ENCODE peak calls at places on chromosomes 1 and 21, in ten cellular contexts. One of them, this sample, is unnamed.

GRCh38 chr21:37452222-37452621 is 85.6 kb downstream of the DYRK1A start:
- DNase-seq in NCI-H748 treated with DMSO at 0.1 percent for 48 hours: no peak
- DNase-seq in CD4-positive, CD25-positive, alpha-beta regulatory T cell: no peak
- DNase-seq in prostate gland: no peak
- DNase-seq in T follicular helper cell: no peak
- DNase-seq in stomach: no peak
- DNase-seq in NCI-H1417: no peak
- DNase-seq in T-helper 9 cell: no peak
- DNase-seq in KBM-7: no peak
- DNase-seq in iris pigment epithelial cell: peak; percentile 94
- DNase-seq in this sample: no peak

GRCh38 chr1:111515291-111516007 is 12.0 kb upstream of the ADORA3 start:
- DNase-seq in NCI-H748 treated with DMSO at 0.1 percent for 48 hours: no peak
- DNase-seq in CD4-positive, CD25-positive, alpha-beta regulatory T cell: no peak
- DNase-seq in prostate gland: no peak
- DNase-seq in T follicular helper cell: no peak
- DNase-seq in stomach: peak; percentile 44
- DNase-seq in NCI-H1417: no peak
- DNase-seq in T-helper 9 cell: no peak
- DNase-seq in KBM-7: peak; percentile 84
- DNase-seq in iris pigment epithelial cell: peak; percentile 57
- DNase-seq in this sample: peak; percentile 42

GRCh38 chr1:13965770-13966398 is 265.9 kb downstream of the PRDM2 start:
- DNase-seq in NCI-H748 treated with DMSO at 0.1 percent for 48 hours: peak; percentile 66
- DNase-seq in CD4-positive, CD25-positive, alpha-beta regulatory T cell: no peak
- DNase-seq in prostate gland: peak; percentile 45
- DNase-seq in T follicular helper cell: no peak
- DNase-seq in stomach: peak; percentile 33
- DNase-seq in NCI-H1417: peak; percentile 27
- DNase-seq in T-helper 9 cell: no peak
- DNase-seq in KBM-7: peak; percentile 45
- DNase-seq in iris pigment epithelial cell: peak; percentile 70
- DNase-seq in this sample: peak; percentile 67

GRCh38 chr1:27601771-27602509 is 2.0 kb downstream of the AHDC1 start:
- DNase-seq in NCI-H748 treated with DMSO at 0.1 percent for 48 hours: no peak
- DNase-seq in CD4-positive, CD25-positive, alpha-beta regulatory T cell: no peak
- DNase-seq in prostate gland: peak; percentile 31
- DNase-seq in T follicular helper cell: no peak
- DNase-seq in stomach: peak; percentile 74
- DNase-seq in NCI-H1417: no peak
- DNase-seq in T-helper 9 cell: no peak
- DNase-seq in KBM-7: no peak
- DNase-seq in iris pigment epithelial cell: no peak
- DNase-seq in this sample: no peak

GRCh38 chr1:53656062-53656915 is 82.7 kb downstream of the GLIS1 start:
- DNase-seq in NCI-H748 treated with DMSO at 0.1 percent for 48 hours: no peak
- DNase-seq in CD4-positive, CD25-positive, alpha-beta regulatory T cell: no peak
- DNase-seq in prostate gland: no peak
- DNase-seq in T follicular helper cell: no peak
- DNase-seq in stomach: no peak
- DNase-seq in NCI-H1417: no peak
- DNase-seq in T-helper 9 cell: no peak
- DNase-seq in KBM-7: peak; percentile 43
- DNase-seq in iris pigment epithelial cell: peak; percentile 67
- DNase-seq in this sample: no peak

GRCh38 chr1:209249280-209249670 is 334.2 kb upstream of the CAMK1G start:
- DNase-seq in NCI-H748 treated with DMSO at 0.1 percent for 48 hours: no peak
- DNase-seq in CD4-positive, CD25-positive, alpha-beta regulatory T cell: no peak
- DNase-seq in prostate gland: no peak
- DNase-seq in T follicular helper cell: no peak
- DNase-seq in stomach: no peak
- DNase-seq in NCI-H1417: no peak
- DNase-seq in T-helper 9 cell: no peak
- DNase-seq in KBM-7: no peak
- DNase-seq in iris pigment epithelial cell: no peak
- DNase-seq in this sample: no peak

GRCh38 chr1:224238756-224239155 is 55.7 kb downstream of the DEGS1 start:
- DNase-seq in NCI-H748 treated with DMSO at 0.1 percent for 48 hours: no peak
- DNase-seq in CD4-positive, CD25-positive, alpha-beta regulatory T cell: no peak
- DNase-seq in prostate gland: no peak
- DNase-seq in T follicular helper cell: no peak
- DNase-seq in stomach: no peak
- DNase-seq in NCI-H1417: no peak
- DNase-seq in T-helper 9 cell: no peak
- DNase-seq in KBM-7: no peak
- DNase-seq in iris pigment epithelial cell: no peak
- DNase-seq in this sample: no peak

GRCh38 chr1:232622981-232623380 is 7.0 kb downstream of the SIPA1L2 start:
- DNase-seq in NCI-H748 treated with DMSO at 0.1 percent for 48 hours: no peak
- DNase-seq in CD4-positive, CD25-positive, alpha-beta regulatory T cell: no peak
- DNase-seq in prostate gland: no peak
- DNase-seq in T follicular helper cell: no peak
- DNase-seq in stomach: no peak
- DNase-seq in NCI-H1417: no peak
- DNase-seq in T-helper 9 cell: no peak
- DNase-seq in KBM-7: no peak
- DNase-seq in iris pigment epithelial cell: no peak
- DNase-seq in this sample: no peak

GRCh38 chr1:192489748-192490147 is 85.8 kb upstream of the RGS1 start:
- DNase-seq in NCI-H748 treated with DMSO at 0.1 percent for 48 hours: peak; percentile 77
- DNase-seq in CD4-positive, CD25-positive, alpha-beta regulatory T cell: peak; percentile 12
- DNase-seq in prostate gland: peak; percentile 33
- DNase-seq in T follicular helper cell: no peak
- DNase-seq in stomach: peak; percentile 50
- DNase-seq in NCI-H1417: no peak
- DNase-seq in T-helper 9 cell: no peak
- DNase-seq in KBM-7: peak; percentile 40
- DNase-seq in iris pigment epithelial cell: peak; percentile 98
- DNase-seq in this sample: peak; percentile 62

GRCh38 chr1:10430216-10431064 is at the start of gene CENPS:
- DNase-seq in NCI-H748 treated with DMSO at 0.1 percent for 48 hours: peak; percentile 46
- DNase-seq in CD4-positive, CD25-positive, alpha-beta regulatory T cell: peak; percentile 88
- DNase-seq in prostate gland: peak; percentile 83
- DNase-seq in T follicular helper cell: peak; percentile 76
- DNase-seq in stomach: peak; percentile 95
- DNase-seq in NCI-H1417: peak; percentile 88
- DNase-seq in T-helper 9 cell: peak; percentile 86
- DNase-seq in KBM-7: peak; percentile 90
- DNase-seq in iris pigment epithelial cell: peak; percentile 82
- DNase-seq in this sample: peak; percentile 94

GRCh38 chr1:186050360-186050759 is 316.2 kb downstream of the HMCN1 start:
- DNase-seq in NCI-H748 treated with DMSO at 0.1 percent for 48 hours: no peak
- DNase-seq in CD4-positive, CD25-positive, alpha-beta regulatory T cell: no peak
- DNase-seq in prostate gland: no peak
- DNase-seq in T follicular helper cell: no peak
- DNase-seq in stomach: no peak
- DNase-seq in NCI-H1417: no peak
- DNase-seq in T-helper 9 cell: no peak
- DNase-seq in KBM-7: no peak
- DNase-seq in iris pigment epithelial cell: peak; percentile 35
- DNase-seq in this sample: no peak

GRCh38 chr1:6485140-6485936 is 6.1 kb downstream of the PLEKHG5 start:
- DNase-seq in NCI-H748 treated with DMSO at 0.1 percent for 48 hours: no peak
- DNase-seq in CD4-positive, CD25-positive, alpha-beta regulatory T cell: no peak
- DNase-seq in prostate gland: no peak
- DNase-seq in T follicular helper cell: no peak
- DNase-seq in stomach: no peak
- DNase-seq in NCI-H1417: no peak
- DNase-seq in T-helper 9 cell: no peak
- DNase-seq in KBM-7: no peak
- DNase-seq in iris pigment epithelial cell: no peak
- DNase-seq in this sample: no peak

GRCh38 chr1:30134466-30135217 is 588.7 kb downstream of the MATN1 start:
- DNase-seq in NCI-H748 treated with DMSO at 0.1 percent for 48 hours: no peak
- DNase-seq in CD4-positive, CD25-positive, alpha-beta regulatory T cell: no peak
- DNase-seq in prostate gland: no peak
- DNase-seq in T follicular helper cell: no peak
- DNase-seq in stomach: no peak
- DNase-seq in NCI-H1417: no peak
- DNase-seq in T-helper 9 cell: no peak
- DNase-seq in KBM-7: no peak
- DNase-seq in iris pigment epithelial cell: no peak
- DNase-seq in this sample: no peak

GRCh38 chr1:210342986-210343780 is 14.5 kb downstream of the HHAT start:
- DNase-seq in NCI-H748 treated with DMSO at 0.1 percent for 48 hours: no peak
- DNase-seq in CD4-positive, CD25-positive, alpha-beta regulatory T cell: no peak
- DNase-seq in prostate gland: no peak
- DNase-seq in T follicular helper cell: no peak
- DNase-seq in stomach: no peak
- DNase-seq in NCI-H1417: no peak
- DNase-seq in T-helper 9 cell: no peak
- DNase-seq in KBM-7: no peak
- DNase-seq in iris pigment epithelial cell: no peak
- DNase-seq in this sample: no peak

GRCh38 chr1:109912873-109913272 is 2.2 kb downstream of the CSF1 start:
- DNase-seq in NCI-H748 treated with DMSO at 0.1 percent for 48 hours: no peak
- DNase-seq in CD4-positive, CD25-positive, alpha-beta regulatory T cell: no peak
- DNase-seq in prostate gland: no peak
- DNase-seq in T follicular helper cell: no peak
- DNase-seq in stomach: no peak
- DNase-seq in NCI-H1417: no peak
- DNase-seq in T-helper 9 cell: no peak
- DNase-seq in KBM-7: no peak
- DNase-seq in iris pigment epithelial cell: no peak
- DNase-seq in this sample: no peak

GRCh38 chr1:207830788-207831187 is 78.9 kb downstream of the CD46 start:
- DNase-seq in NCI-H748 treated with DMSO at 0.1 percent for 48 hours: no peak
- DNase-seq in CD4-positive, CD25-positive, alpha-beta regulatory T cell: no peak
- DNase-seq in prostate gland: no peak
- DNase-seq in T follicular helper cell: no peak
- DNase-seq in stomach: peak; percentile 65
- DNase-seq in NCI-H1417: no peak
- DNase-seq in T-helper 9 cell: no peak
- DNase-seq in KBM-7: no peak
- DNase-seq in iris pigment epithelial cell: no peak
- DNase-seq in this sample: no peak

GRCh38 chr1:117832453-117832852 is 97.0 kb downstream of the GDAP2 start:
- DNase-seq in NCI-H748 treated with DMSO at 0.1 percent for 48 hours: no peak
- DNase-seq in CD4-positive, CD25-positive, alpha-beta regulatory T cell: no peak
- DNase-seq in prostate gland: no peak
- DNase-seq in T follicular helper cell: no peak
- DNase-seq in stomach: no peak
- DNase-seq in NCI-H1417: no peak
- DNase-seq in T-helper 9 cell: no peak
- DNase-seq in KBM-7: no peak
- DNase-seq in iris pigment epithelial cell: no peak
- DNase-seq in this sample: no peak

GRCh38 chr1:59609245-59609644 is 205.5 kb upstream of the HOOK1 start:
- DNase-seq in NCI-H748 treated with DMSO at 0.1 percent for 48 hours: no peak
- DNase-seq in CD4-positive, CD25-positive, alpha-beta regulatory T cell: no peak
- DNase-seq in prostate gland: no peak
- DNase-seq in T follicular helper cell: no peak
- DNase-seq in stomach: no peak
- DNase-seq in NCI-H1417: no peak
- DNase-seq in T-helper 9 cell: no peak
- DNase-seq in KBM-7: no peak
- DNase-seq in iris pigment epithelial cell: no peak
- DNase-seq in this sample: no peak

GRCh38 chr1:210747890-210748289 is 386.1 kb downstream of the KCNH1 start:
- DNase-seq in NCI-H748 treated with DMSO at 0.1 percent for 48 hours: no peak
- DNase-seq in CD4-positive, CD25-positive, alpha-beta regulatory T cell: no peak
- DNase-seq in prostate gland: no peak
- DNase-seq in T follicular helper cell: no peak
- DNase-seq in stomach: no peak
- DNase-seq in NCI-H1417: no peak
- DNase-seq in T-helper 9 cell: no peak
- DNase-seq in KBM-7: no peak
- DNase-seq in iris pigment epithelial cell: no peak
- DNase-seq in this sample: no peak

GRCh38 chr1:91335607-91336006 is 69.0 kb downstream of the HFM1 start:
- DNase-seq in NCI-H748 treated with DMSO at 0.1 percent for 48 hours: no peak
- DNase-seq in CD4-positive, CD25-positive, alpha-beta regulatory T cell: no peak
- DNase-seq in prostate gland: no peak
- DNase-seq in T follicular helper cell: no peak
- DNase-seq in stomach: no peak
- DNase-seq in NCI-H1417: no peak
- DNase-seq in T-helper 9 cell: no peak
- DNase-seq in KBM-7: no peak
- DNase-seq in iris pigment epithelial cell: no peak
- DNase-seq in this sample: no peak

GRCh38 chr1:6280761-6281451 is 20.0 kb upstream of the GPR153 start:
- DNase-seq in NCI-H748 treated with DMSO at 0.1 percent for 48 hours: no peak
- DNase-seq in CD4-positive, CD25-positive, alpha-beta regulatory T cell: no peak
- DNase-seq in prostate gland: no peak
- DNase-seq in T follicular helper cell: no peak
- DNase-seq in stomach: no peak
- DNase-seq in NCI-H1417: no peak
- DNase-seq in T-helper 9 cell: no peak
- DNase-seq in KBM-7: no peak
- DNase-seq in iris pigment epithelial cell: no peak
- DNase-seq in this sample: peak; percentile 28

GRCh38 chr21:16426936-16427335 is 697.2 kb downstream of the USP25 start:
- DNase-seq in NCI-H748 treated with DMSO at 0.1 percent for 48 hours: no peak
- DNase-seq in CD4-positive, CD25-positive, alpha-beta regulatory T cell: no peak
- DNase-seq in prostate gland: no peak
- DNase-seq in T follicular helper cell: no peak
- DNase-seq in stomach: no peak
- DNase-seq in NCI-H1417: no peak
- DNase-seq in T-helper 9 cell: no peak
- DNase-seq in KBM-7: no peak
- DNase-seq in iris pigment epithelial cell: peak; percentile 83
- DNase-seq in this sample: no peak

GRCh38 chr1:18537386-18538306 is 56.9 kb downstream of the KLHDC7A start:
- DNase-seq in NCI-H748 treated with DMSO at 0.1 percent for 48 hours: no peak
- DNase-seq in CD4-positive, CD25-positive, alpha-beta regulatory T cell: no peak
- DNase-seq in prostate gland: no peak
- DNase-seq in T follicular helper cell: no peak
- DNase-seq in stomach: peak; percentile 16
- DNase-seq in NCI-H1417: no peak
- DNase-seq in T-helper 9 cell: no peak
- DNase-seq in KBM-7: no peak
- DNase-seq in iris pigment epithelial cell: no peak
- DNase-seq in this sample: no peak

GRCh38 chr1:910311-910880 is 13.3 kb upstream of the SAMD11 start:
- DNase-seq in NCI-H748 treated with DMSO at 0.1 percent for 48 hours: no peak
- DNase-seq in CD4-positive, CD25-positive, alpha-beta regulatory T cell: no peak
- DNase-seq in prostate gland: no peak
- DNase-seq in T follicular helper cell: no peak
- DNase-seq in stomach: peak; percentile 44
- DNase-seq in NCI-H1417: no peak
- DNase-seq in T-helper 9 cell: no peak
- DNase-seq in KBM-7: no peak
- DNase-seq in iris pigment epithelial cell: no peak
- DNase-seq in this sample: peak; percentile 13

GRCh38 chr1:5488448-5488847 is 503.8 kb downstream of the NPHP4 start:
- DNase-seq in NCI-H748 treated with DMSO at 0.1 percent for 48 hours: no peak
- DNase-seq in CD4-positive, CD25-positive, alpha-beta regulatory T cell: no peak
- DNase-seq in prostate gland: no peak
- DNase-seq in T follicular helper cell: no peak
- DNase-seq in stomach: no peak
- DNase-seq in NCI-H1417: no peak
- DNase-seq in T-helper 9 cell: no peak
- DNase-seq in KBM-7: no peak
- DNase-seq in iris pigment epithelial cell: no peak
- DNase-seq in this sample: no peak

GRCh38 chr1:39940980-39941871 is 13.7 kb upstream of the MFSD2A start:
- DNase-seq in NCI-H748 treated with DMSO at 0.1 percent for 48 hours: no peak
- DNase-seq in CD4-positive, CD25-positive, alpha-beta regulatory T cell: no peak
- DNase-seq in prostate gland: no peak
- DNase-seq in T follicular helper cell: no peak
- DNase-seq in stomach: no peak
- DNase-seq in NCI-H1417: peak; percentile 73
- DNase-seq in T-helper 9 cell: no peak
- DNase-seq in KBM-7: no peak
- DNase-seq in iris pigment epithelial cell: no peak
- DNase-seq in this sample: no peak

GRCh38 chr21:35328856-35329455 is 279.9 kb upstream of the RUNX1 start:
- DNase-seq in NCI-H748 treated with DMSO at 0.1 percent for 48 hours: no peak
- DNase-seq in CD4-positive, CD25-positive, alpha-beta regulatory T cell: no peak
- DNase-seq in prostate gland: no peak
- DNase-seq in T follicular helper cell: no peak
- DNase-seq in stomach: peak; percentile 39
- DNase-seq in NCI-H1417: peak; percentile 76
- DNase-seq in T-helper 9 cell: no peak
- DNase-seq in KBM-7: peak; percentile 11
- DNase-seq in iris pigment epithelial cell: no peak
- DNase-seq in this sample: no peak

GRCh38 chr1:115065021-115065420 is 24.3 kb downstream of the TSPAN2 start:
- DNase-seq in NCI-H748 treated with DMSO at 0.1 percent for 48 hours: no peak
- DNase-seq in CD4-positive, CD25-positive, alpha-beta regulatory T cell: no peak
- DNase-seq in prostate gland: no peak
- DNase-seq in T follicular helper cell: no peak
- DNase-seq in stomach: no peak
- DNase-seq in NCI-H1417: no peak
- DNase-seq in T-helper 9 cell: no peak
- DNase-seq in KBM-7: no peak
- DNase-seq in iris pigment epithelial cell: peak; percentile 29
- DNase-seq in this sample: no peak

This sample was measured in mucosa of gallbladder.